ENCODE peak calls at places on chromosomes 7 and 10, in five cellular contexts. N, A, C, M and P are unnamed samples.

GRCh38 chr10:31952066-31952465 is 23.4 kb upstream of the ARHGAP12 start:
- DNase-seq in C (no peak), M (no peak), A (no peak), N (no peak), P (no peak)

GRCh38 chr7:821688-822087 is 10.6 kb upstream of the SUN1 start:
- DNase-seq in M (no peak), A (no peak), C (no peak), N (no peak), P (no peak)

GRCh38 chr7:73515184-73515583 is 6.9 kb downstream of the BAZ1B start:
- DNase-seq in A (no peak), N (no peak), C (no peak), M (no peak), P (no peak)

GRCh38 chr10:69230128-69230527 is 10.0 kb downstream of the HKDC1 start:
- DNase-seq in M (no peak), C (no peak), A (no peak), N (no peak), P (no peak)

GRCh38 chr10:28082885-28083284 is 84.0 kb upstream of the ODAD2 start:
- DNase-seq in N (no peak), C (no peak), A (no peak), M (no peak), P (no peak)

GRCh38 chr10:121080324-121080807 is 229.2 kb downstream of the WDR11 start:
- DNase-seq in M (no peak), A (peak; percentile 24), N (no peak), C (no peak), P (peak; percentile 45)

GRCh38 chr10:43117031-43117776 is 21.0 kb upstream of the CSGALNACT2 start:
- DNase-seq in M (peak; percentile 65), N (no peak), C (no peak), A (no peak), P (no peak)

GRCh38 chr10:109062371-109062770 is 860.9 kb downstream of the XPNPEP1 start:
- DNase-seq in A (no peak), M (no peak), C (no peak), N (peak; percentile 4), P (no peak)

GRCh38 chr10:8951440-8952089 is 897.1 kb downstream of the GATA3 start:
- DNase-seq in C (no peak), A (no peak), M (no peak), N (no peak), P (no peak)

GRCh38 chr7:68319061-68319460 is 1279.2 kb upstream of the AUTS2 start:
- DNase-seq in C (no peak), M (no peak), N (no peak), A (no peak), P (no peak)

GRCh38 chr7:12370249-12370648 is 33.4 kb downstream of the VWDE start:
- DNase-seq in C (no peak), M (no peak), A (no peak), N (no peak), P (no peak)

GRCh38 chr7:75573477-75574019 is 81.4 kb downstream of the SPDYE5 start:
- DNase-seq in N (no peak), M (no peak), A (no peak), C (no peak), P (no peak)

GRCh38 chr7:115229401-115230083 is 307.6 kb downstream of the MDFIC start:
- DNase-seq in N (no peak), C (no peak), A (no peak), M (no peak), P (no peak)

GRCh38 chr10:32985781-32986350 is 27.8 kb upstream of the ITGB1 start:
- DNase-seq in M (no peak), N (peak; percentile 56), C (no peak), A (no peak), P (no peak)

GRCh38 chr10:44203535-44203934 is 181.4 kb downstream of the CXCL12 start:
- DNase-seq in C (no peak), N (no peak), M (no peak), A (no peak), P (no peak)